ENCODE peak calls at places on chromosomes 12 and 14, in nine cellular contexts. One of them, this sample, is unnamed.

GRCh38 chr14:96761066-96761465 is 36.1 kb upstream of the VRK1 start:
- DNase-seq in mesothelial cell of epicardium: no peak
- DNase-seq in choroid plexus epithelial cell: no peak
- DNase-seq in stimulated activated CD4-positive, alpha-beta T cell treated with anti-CD3 and anti-CD28 coated beads, Interleukin-1b, Interleukin-23, amount 100 ng/mL, for 24 hours: no peak
- DNase-seq in T follicular helper cell: no peak
- DNase-seq in GM13977: no peak
- DNase-seq in memory B cell: no peak
- DNase-seq in H4: no peak
- DNase-seq in activated T-helper 1 cell treated with Interleukin-2 at 50 U/mL for 16 hours: no peak
- DNase-seq in this sample: no peak

GRCh38 chr12:127257366-127257935 is 1009.5 kb upstream of the TMEM132C start:
- DNase-seq in mesothelial cell of epicardium: no peak
- DNase-seq in choroid plexus epithelial cell: peak
- DNase-seq in stimulated activated CD4-positive, alpha-beta T cell treated with anti-CD3 and anti-CD28 coated beads, Interleukin-1b, Interleukin-23, amount 100 ng/mL, for 24 hours: no peak
- DNase-seq in T follicular helper cell: no peak
- DNase-seq in GM13977: no peak
- DNase-seq in memory B cell: no peak
- DNase-seq in H4: no peak
- DNase-seq in activated T-helper 1 cell treated with Interleukin-2 at 50 U/mL for 16 hours: no peak
- DNase-seq in this sample: no peak

GRCh38 chr14:89669209-89669608 is 252.2 kb upstream of the FOXN3 start:
- DNase-seq in mesothelial cell of epicardium: no peak
- DNase-seq in choroid plexus epithelial cell: no peak
- DNase-seq in stimulated activated CD4-positive, alpha-beta T cell treated with anti-CD3 and anti-CD28 coated beads, Interleukin-1b, Interleukin-23, amount 100 ng/mL, for 24 hours: no peak
- DNase-seq in T follicular helper cell: no peak
- DNase-seq in GM13977: no peak
- DNase-seq in memory B cell: no peak
- DNase-seq in H4: no peak
- DNase-seq in activated T-helper 1 cell treated with Interleukin-2 at 50 U/mL for 16 hours: peak
- DNase-seq in this sample: no peak

GRCh38 chr12:42097971-42098370 is 46.7 kb downstream of the GXYLT1 start:
- DNase-seq in mesothelial cell of epicardium: no peak
- DNase-seq in choroid plexus epithelial cell: no peak
- DNase-seq in stimulated activated CD4-positive, alpha-beta T cell treated with anti-CD3 and anti-CD28 coated beads, Interleukin-1b, Interleukin-23, amount 100 ng/mL, for 24 hours: no peak
- DNase-seq in T follicular helper cell: peak
- DNase-seq in GM13977: peak
- DNase-seq in memory B cell: no peak
- DNase-seq in H4: no peak
- DNase-seq in activated T-helper 1 cell treated with Interleukin-2 at 50 U/mL for 16 hours: no peak
- DNase-seq in this sample: no peak

GRCh38 chr12:83389237-83389996 is 702.7 kb downstream of the TMTC2 start:
- DNase-seq in mesothelial cell of epicardium: no peak
- DNase-seq in choroid plexus epithelial cell: no peak
- DNase-seq in stimulated activated CD4-positive, alpha-beta T cell treated with anti-CD3 and anti-CD28 coated beads, Interleukin-1b, Interleukin-23, amount 100 ng/mL, for 24 hours: no peak
- DNase-seq in T follicular helper cell: no peak
- DNase-seq in GM13977: no peak
- DNase-seq in memory B cell: no peak
- DNase-seq in H4: peak
- DNase-seq in activated T-helper 1 cell treated with Interleukin-2 at 50 U/mL for 16 hours: no peak
- DNase-seq in this sample: peak

GRCh38 chr12:94649349-94650142 is 811 bp downstream of the TMCC3 start:
- DNase-seq in mesothelial cell of epicardium: peak
- DNase-seq in choroid plexus epithelial cell: peak
- DNase-seq in stimulated activated CD4-positive, alpha-beta T cell treated with anti-CD3 and anti-CD28 coated beads, Interleukin-1b, Interleukin-23, amount 100 ng/mL, for 24 hours: no peak
- DNase-seq in T follicular helper cell: no peak
- DNase-seq in GM13977: peak
- DNase-seq in memory B cell: peak
- DNase-seq in H4: no peak
- DNase-seq in activated T-helper 1 cell treated with Interleukin-2 at 50 U/mL for 16 hours: no peak
- DNase-seq in this sample: peak

GRCh38 chr12:71748081-71748850 is 6.4 kb upstream of the RAB21 start:
- DNase-seq in mesothelial cell of epicardium: no peak
- DNase-seq in choroid plexus epithelial cell: peak
- DNase-seq in stimulated activated CD4-positive, alpha-beta T cell treated with anti-CD3 and anti-CD28 coated beads, Interleukin-1b, Interleukin-23, amount 100 ng/mL, for 24 hours: no peak
- DNase-seq in T follicular helper cell: no peak
- DNase-seq in GM13977: no peak
- DNase-seq in memory B cell: no peak
- DNase-seq in H4: no peak
- DNase-seq in activated T-helper 1 cell treated with Interleukin-2 at 50 U/mL for 16 hours: no peak
- DNase-seq in this sample: no peak

GRCh38 chr12:88833641-88834116 is 253.4 kb upstream of the KITLG start:
- DNase-seq in mesothelial cell of epicardium: no peak
- DNase-seq in choroid plexus epithelial cell: no peak
- DNase-seq in stimulated activated CD4-positive, alpha-beta T cell treated with anti-CD3 and anti-CD28 coated beads, Interleukin-1b, Interleukin-23, amount 100 ng/mL, for 24 hours: no peak
- DNase-seq in T follicular helper cell: no peak
- DNase-seq in GM13977: no peak
- DNase-seq in memory B cell: no peak
- DNase-seq in H4: peak
- DNase-seq in activated T-helper 1 cell treated with Interleukin-2 at 50 U/mL for 16 hours: no peak
- DNase-seq in this sample: no peak

GRCh38 chr14:99595034-99595433 is 9.0 kb downstream of the CCDC85C start:
- DNase-seq in mesothelial cell of epicardium: no peak
- DNase-seq in choroid plexus epithelial cell: no peak
- DNase-seq in stimulated activated CD4-positive, alpha-beta T cell treated with anti-CD3 and anti-CD28 coated beads, Interleukin-1b, Interleukin-23, amount 100 ng/mL, for 24 hours: no peak
- DNase-seq in T follicular helper cell: no peak
- DNase-seq in GM13977: peak
- DNase-seq in memory B cell: no peak
- DNase-seq in H4: no peak
- DNase-seq in activated T-helper 1 cell treated with Interleukin-2 at 50 U/mL for 16 hours: no peak
- DNase-seq in this sample: no peak

GRCh38 chr14:37591941-37592287 is 3.1 kb downstream of the FOXA1 start:
- DNase-seq in mesothelial cell of epicardium: no peak
- DNase-seq in choroid plexus epithelial cell: no peak
- DNase-seq in stimulated activated CD4-positive, alpha-beta T cell treated with anti-CD3 and anti-CD28 coated beads, Interleukin-1b, Interleukin-23, amount 100 ng/mL, for 24 hours: no peak
- DNase-seq in T follicular helper cell: no peak
- DNase-seq in GM13977: peak
- DNase-seq in memory B cell: no peak
- DNase-seq in H4: no peak
- DNase-seq in activated T-helper 1 cell treated with Interleukin-2 at 50 U/mL for 16 hours: no peak
- DNase-seq in this sample: no peak